ENCODE peak calls at places on chromosomes 7 and 10, in six cellular contexts. T is K562; X is SK-N-SH; E is nephron progenitor cell; G is astrocyte; U is CD8-positive, alpha-beta T cell. I is an unnamed sample.

GRCh38 chr10:112858990-112859520 is 91.0 kb upstream of the TCF7L2 start:
- DNase-seq in T (no peak), X (no peak), E (no peak), G (no peak), U (no peak), I (no peak)

GRCh38 chr7:130292682-130293257 is at the start of gene CPA4:
- DNase-seq in T (no peak), X (no peak), E (no peak), G (peak; percentile 100), U (no peak), I (no peak)

GRCh38 chr10:124092270-124093075 is 925 bp downstream of the CHST15 start:
- DNase-seq in T (peak; percentile 20), X (peak; percentile 80), E (peak; percentile 77), G (peak; percentile 29), U (no peak), I (peak; percentile 23)

GRCh38 chr7:42151309-42151708 is 85.7 kb downstream of the GLI3 start:
- DNase-seq in T (no peak), X (no peak), E (no peak), G (peak; percentile 14), U (no peak), I (no peak)

GRCh38 chr10:106111241-106111640 is 1053.3 kb downstream of the SORCS1 start:
- DNase-seq in T (no peak), X (no peak), E (no peak), G (no peak), U (no peak), I (no peak)

GRCh38 chr10:61744469-61744868 is 81.7 kb downstream of the CABCOCO1 start:
- DNase-seq in T (peak; percentile 35), X (no peak), E (no peak), G (no peak), U (no peak), I (no peak)

GRCh38 chr10:111323567-111323966 is 246.7 kb downstream of the ADRA2A start:
- DNase-seq in T (no peak), X (no peak), E (no peak), G (no peak), U (no peak), I (no peak)

GRCh38 chr10:110228066-110228465 is 20.7 kb downstream of the MXI1 start:
- DNase-seq in T (no peak), X (no peak), E (no peak), G (no peak), U (no peak), I (no peak)

GRCh38 chr10:76129213-76129612 is 697.8 kb downstream of the LRMDA start:
- DNase-seq in T (no peak), X (no peak), E (no peak), G (no peak), U (no peak), I (no peak)

GRCh38 chr7:6231184-6231583 is 41.2 kb downstream of the CYTH3 start:
- DNase-seq in T (no peak), X (no peak), E (no peak), G (no peak), U (no peak), I (no peak)

DNA sequence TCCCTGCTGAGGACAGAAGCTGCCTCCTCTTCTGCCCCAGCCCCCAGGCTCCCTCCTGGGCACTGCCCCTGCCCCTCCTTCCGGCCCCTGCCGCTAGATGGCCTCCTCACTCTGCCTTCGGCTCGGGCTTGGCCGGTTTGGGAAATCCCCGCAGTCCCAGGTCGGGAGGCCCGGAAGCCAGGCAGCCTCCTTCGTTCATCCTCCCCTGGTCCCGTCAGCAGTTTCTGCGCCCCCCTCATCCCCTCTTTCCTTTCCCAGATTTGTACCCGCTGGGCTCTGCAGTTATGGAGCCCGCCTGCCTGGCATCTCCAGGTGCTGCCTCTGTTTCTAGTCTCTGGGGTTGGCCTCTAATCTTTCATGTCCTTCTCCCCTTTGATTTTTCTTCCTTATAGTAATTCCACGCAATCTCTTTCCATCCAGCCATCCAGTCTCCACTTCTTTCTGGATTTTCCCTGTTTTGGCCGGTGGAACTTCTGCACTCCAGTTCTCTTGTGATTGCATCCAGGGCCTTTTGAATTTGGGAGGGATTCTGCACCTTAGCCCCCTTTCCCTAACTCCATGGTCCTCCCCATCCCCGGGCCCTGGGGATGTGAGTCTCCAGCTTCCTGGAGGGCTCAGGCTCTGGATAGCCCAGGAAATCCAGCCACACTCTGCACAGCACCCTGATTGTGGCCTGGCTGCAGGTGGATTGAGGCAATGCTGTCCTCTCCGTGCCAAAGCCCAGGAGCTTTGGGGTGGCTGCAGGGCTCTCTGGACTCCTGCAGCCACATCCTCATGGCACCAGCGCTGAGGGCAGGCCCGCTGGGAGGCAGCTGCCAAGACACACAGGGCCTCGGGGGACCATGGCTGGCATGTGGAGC is 3.3 kb upstream of the SHH start:
- DNase-seq in T (peak; percentile 81), X (peak; percentile 77), E (peak; percentile 79), G (no peak), U (peak; percentile 58), I (peak; percentile 71)
- TF ChIP-seq CTCF in T (peak; percentile 81), X (peak; percentile 72), E (peak; percentile 72), G (peak; percentile 50), U (peak; percentile 33), I (peak; percentile 79)

GRCh38 chr10:78441010-78441409 is 407.3 kb downstream of the RPS24 start:
- DNase-seq in T (no peak), X (no peak), E (no peak), G (no peak), U (no peak), I (no peak)

GRCh38 chr10:78436706-78437406 is 403.2 kb downstream of the RPS24 start:
- DNase-seq in T (no peak), X (no peak), E (no peak), G (no peak), U (no peak), I (no peak)

GRCh38 chr10:78437407-78437768 is 403.7 kb downstream of the RPS24 start:
- DNase-seq in T (no peak), X (no peak), E (no peak), G (no peak), U (no peak), I (no peak)

GRCh38 chr10:78438094-78438906 is 404.6 kb downstream of the RPS24 start:
- DNase-seq in T (no peak), X (no peak), E (no peak), G (no peak), U (no peak), I (no peak)

DNA sequence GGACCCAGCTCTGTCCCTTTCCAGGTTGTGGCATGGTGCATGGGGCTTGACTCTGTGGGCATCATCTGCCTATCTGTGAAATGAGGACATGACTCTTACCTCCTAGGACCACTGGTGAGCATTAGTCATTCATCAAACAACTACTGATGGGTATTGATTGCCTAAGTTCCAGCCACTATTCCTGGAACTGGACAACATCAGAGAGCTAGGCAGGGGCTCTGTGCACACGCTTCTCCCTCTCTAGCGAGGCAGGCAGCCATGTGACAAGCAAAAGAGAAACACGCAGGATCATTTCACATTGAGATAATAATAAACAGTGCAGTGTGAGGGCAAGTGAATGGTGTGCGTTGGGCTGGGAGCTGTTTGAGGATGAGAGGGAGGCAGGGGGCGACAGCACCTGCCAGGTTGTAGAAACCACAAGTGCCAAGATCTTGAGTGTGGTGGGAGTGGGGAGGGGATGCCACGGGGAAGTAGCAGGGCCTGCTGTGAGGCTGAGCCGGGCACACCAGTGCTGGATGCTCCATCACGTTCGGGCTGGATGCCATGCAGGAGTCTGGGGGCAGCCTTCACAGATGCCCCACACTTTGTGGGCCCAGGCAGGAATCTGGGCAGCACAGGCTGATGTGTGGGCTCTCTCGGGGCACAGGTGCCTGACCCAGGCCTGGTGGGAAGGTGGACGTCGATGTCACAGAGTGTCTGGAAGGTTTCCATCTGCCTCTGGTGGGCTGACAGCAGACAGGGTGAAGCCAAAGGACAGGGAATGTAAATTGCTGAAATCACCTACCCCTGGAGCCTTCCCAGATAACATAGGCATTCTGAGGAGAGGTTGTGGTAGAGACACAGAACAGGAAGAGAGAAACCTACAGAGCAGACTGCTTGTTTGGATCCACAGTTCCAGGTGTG is 405.5 kb downstream of the RPS24 start:
- DNase-seq in T (no peak), X (no peak), E (no peak), G (no peak), U (no peak), I (no peak)
- TF ChIP-seq CTCF in T (no peak), X (no peak), E (no peak), G (no peak), U (no peak), I (no peak)

DNA sequence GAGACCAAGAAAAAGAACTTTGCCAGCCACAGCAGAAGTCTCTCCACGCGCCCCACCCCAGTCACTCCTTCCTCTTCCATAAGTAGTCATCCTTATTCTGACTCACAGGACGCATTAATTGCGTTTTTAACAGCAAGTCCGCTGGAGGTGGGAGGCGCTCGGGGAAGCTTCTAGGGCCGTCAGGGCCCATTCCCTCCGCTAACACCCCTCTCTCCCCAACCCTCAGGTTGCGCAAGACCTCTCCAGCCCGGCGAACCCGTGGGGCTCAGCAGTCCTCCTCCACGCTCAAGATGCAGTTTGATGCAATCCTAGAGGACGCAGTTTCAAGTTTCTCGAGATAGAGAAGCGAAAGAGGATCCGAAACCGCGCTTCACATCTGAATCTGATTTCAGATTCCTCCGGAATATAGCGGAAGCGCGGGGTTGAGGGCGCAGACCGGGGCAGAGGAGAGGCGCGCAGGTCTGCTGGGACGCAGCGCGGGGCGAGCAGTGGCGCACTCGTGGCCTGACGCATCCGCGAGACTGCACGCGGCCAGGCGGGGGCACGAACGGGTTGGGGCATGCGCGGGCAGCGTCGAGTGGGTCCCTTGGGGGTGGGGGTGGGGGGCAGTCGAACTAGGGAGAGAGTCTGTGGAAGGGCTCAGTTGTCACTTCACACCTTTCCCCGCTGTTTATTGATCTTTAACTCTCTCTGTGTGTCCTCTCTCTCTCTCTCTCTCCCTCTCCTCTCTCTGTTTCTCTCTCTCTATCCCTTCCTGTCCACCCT is 37.8 kb upstream of the PSAP start:
- DNase-seq in T (peak; percentile 86), X (peak; percentile 85), E (peak; percentile 73), G (peak; percentile 79), U (peak; percentile 33), I (peak; percentile 48)
- TF ChIP-seq CTCF in T (peak; percentile 66), X (peak; percentile 21), E (no peak), G (no peak), U (no peak), I (no peak)

DNA sequence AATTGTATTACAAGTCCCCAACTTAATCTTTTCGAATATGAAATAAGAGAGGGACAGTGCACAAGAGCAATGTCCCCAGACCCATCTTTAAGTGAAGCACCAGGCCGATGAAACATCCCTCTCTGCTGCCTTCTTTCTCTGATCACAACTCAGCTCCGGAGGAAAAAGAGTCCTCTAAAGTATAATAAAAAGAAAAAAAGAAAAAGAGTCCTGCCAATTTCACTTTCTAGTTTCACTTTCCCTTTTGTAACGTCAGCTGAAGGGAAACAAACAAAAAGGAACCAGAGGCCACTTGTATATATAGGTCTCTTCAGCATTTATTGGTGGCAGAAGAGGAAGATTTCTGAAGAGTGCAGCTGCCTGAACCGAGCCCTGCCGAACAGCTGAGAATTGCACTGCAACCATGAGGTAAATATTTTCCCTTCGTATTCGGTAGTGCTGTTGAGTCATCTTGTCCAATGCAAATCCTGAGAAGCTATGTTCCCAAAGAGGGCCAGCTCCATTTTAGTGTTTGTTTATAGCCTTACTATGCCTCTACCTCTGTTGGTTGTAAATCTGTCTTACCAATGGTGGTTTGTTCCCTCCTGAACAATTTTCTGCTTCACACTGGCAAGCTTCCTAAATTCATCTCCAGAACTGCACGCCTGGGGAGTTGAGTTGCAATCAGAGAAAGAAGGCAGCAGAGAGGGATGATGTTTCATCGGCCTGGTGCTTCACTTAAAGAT is at the start of gene IFIT2:
- DNase-seq in T (no peak), X (no peak), E (no peak), G (peak; percentile 70), U (peak; percentile 38), I (no peak)
- TF ChIP-seq CTCF in T (no peak), X (no peak), E (no peak), G (no peak), U (no peak), I (no peak)

I was measured in neural crest cell.